ENCODE peak calls at places on chromosomes 3 and 15, in ten cellular contexts. B is cardiac muscle cell, J is psoas muscle, D is sigmoid colon, I is tibial artery, G is GM23338, Q is brain microvascular endothelial cell, P is fibroblast of the aortic adventitia, C is lower lobe of right lung, X is ascending aorta. A is an unnamed sample.

GRCh38 chr3:45241206-45241605 is 15.1 kb upstream of the TMEM158 start:
- DNase-seq in G (no peak), C (no peak), B (no peak), P (no peak), X (no peak), D (no peak), I (no peak), J (no peak), Q (no peak), A (no peak)

GRCh38 chr3:184582583-184582982 is 21.0 kb downstream of the EPHB3 start:
- DNase-seq in G (peak), X (peak), D (peak), J (peak), I (peak), Q (peak), B (peak), C (no peak), P (peak), A (no peak)

GRCh38 chr15:64902863-64903262 is 8.8 kb upstream of the ANKDD1A start:
- DNase-seq in C (no peak), D (no peak), P (no peak), G (no peak), X (no peak), I (no peak), J (no peak), Q (no peak), B (no peak), A (no peak)

GRCh38 chr15:96343529-96344072 is 13.1 kb downstream of the NR2F2 start:
- DNase-seq in I (peak), G (peak), Q (no peak), J (peak), P (no peak), D (no peak), C (no peak), X (peak), B (no peak), A (no peak)

GRCh38 chr3:23159929-23160328 is 43.2 kb upstream of the UBE2E2 start:
- DNase-seq in B (no peak), D (no peak), G (no peak), X (no peak), P (peak), Q (peak), J (no peak), C (no peak), I (no peak), A (no peak)

GRCh38 chr3:62607287-62608029 is 234.1 kb upstream of the FEZF2 start:
- DNase-seq in B (no peak), Q (peak), D (no peak), C (peak), G (peak), J (no peak), P (peak), I (no peak), X (peak), A (no peak)

GRCh38 chr3:189813652-189814245 is 182.6 kb downstream of the TP63 start:
- DNase-seq in Q (no peak), B (no peak), J (peak), P (no peak), I (no peak), X (no peak), C (no peak), G (peak), D (no peak), A (no peak)

GRCh38 chr3:56801597-56802410 is at the start of gene ARHGEF3:
- DNase-seq in B (peak), P (peak), D (peak), G (peak), Q (peak), I (peak), C (peak), J (peak), X (peak), A (peak)

GRCh38 chr15:31083394-31083790 is 18.1 kb downstream of the TRPM1 start:
- DNase-seq in C (peak), X (no peak), D (no peak), I (no peak), P (no peak), B (no peak), J (no peak), Q (no peak), G (no peak), A (no peak)

GRCh38 chr3:111541911-111542483 is at the start of gene CD96:
- DNase-seq in Q (peak), P (no peak), G (no peak), C (no peak), D (no peak), B (no peak), X (peak), J (no peak), I (no peak), A (no peak)

GRCh38 chr3:67076607-67077006 is 78.5 kb downstream of the KBTBD8 start:
- DNase-seq in G (no peak), X (no peak), P (no peak), I (no peak), Q (no peak), C (no peak), D (no peak), B (no peak), J (no peak), A (no peak)

GRCh38 chr15:88708256-88709054 is 69.6 kb downstream of the ISG20 start:
- DNase-seq in J (no peak), P (no peak), B (no peak), I (peak), G (no peak), C (no peak), Q (peak), D (no peak), X (peak), A (no peak)

GRCh38 chr3:113606539-113607218 is 74.3 kb downstream of the SIDT1 start:
- DNase-seq in C (no peak), G (peak), X (no peak), J (no peak), D (no peak), I (no peak), B (no peak), P (no peak), Q (no peak), A (no peak)

GRCh38 chr3:57169872-57170623 is 4.9 kb upstream of the IL17RD start:
- DNase-seq in J (peak), B (peak), D (peak), P (peak), I (peak), G (peak), X (peak), C (peak), Q (peak), A (no peak)

GRCh38 chr3:64054488-64054887 is 31.2 kb upstream of the PSMD6 start:
- DNase-seq in I (no peak), G (no peak), Q (no peak), C (no peak), X (no peak), P (no peak), B (no peak), J (no peak), D (no peak), A (no peak)

GRCh38 chr3:168094580-168094876 is 1.2 kb downstream of the GOLIM4 start:
- DNase-seq in X (no peak), D (no peak), B (peak), C (peak), J (no peak), P (peak), I (no peak), Q (no peak), G (no peak), A (peak)
- TF ChIP-seq CTCF in X (no peak), D (no peak), B (no peak), C (no peak), J (no peak), P (no peak), I (no peak), Q (no peak), G (no peak), A (no peak)

DNA sequence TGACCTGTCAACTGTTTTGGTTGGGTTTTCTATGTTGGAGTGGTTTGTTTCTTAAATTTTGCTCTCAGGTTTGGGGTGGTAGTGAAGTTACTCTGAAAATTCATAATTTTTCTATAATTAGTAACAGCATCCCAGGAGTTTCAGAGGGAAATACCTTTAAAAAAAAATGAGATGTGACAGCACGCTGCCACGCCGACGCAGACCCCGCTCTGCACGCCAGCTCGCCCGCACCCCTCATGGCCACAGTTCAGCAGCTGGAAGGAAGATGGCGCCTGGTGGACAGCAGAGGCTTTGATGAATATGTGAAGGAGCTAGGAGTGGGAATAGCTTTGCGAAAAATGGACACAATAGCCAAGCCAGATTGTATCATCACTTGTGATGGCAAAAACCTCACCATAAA is 34.6 kb downstream of the AKAP13 start:
- DNase-seq in J (no peak), G (no peak), B (no peak), Q (no peak), X (no peak), I (no peak), D (no peak), C (no peak), P (no peak), A (no peak)
- TF ChIP-seq CTCF in J (no peak), G (no peak), B (no peak), Q (no peak), X (no peak), I (no peak), D (no peak), C (no peak), P (no peak), A (no peak)

DNA sequence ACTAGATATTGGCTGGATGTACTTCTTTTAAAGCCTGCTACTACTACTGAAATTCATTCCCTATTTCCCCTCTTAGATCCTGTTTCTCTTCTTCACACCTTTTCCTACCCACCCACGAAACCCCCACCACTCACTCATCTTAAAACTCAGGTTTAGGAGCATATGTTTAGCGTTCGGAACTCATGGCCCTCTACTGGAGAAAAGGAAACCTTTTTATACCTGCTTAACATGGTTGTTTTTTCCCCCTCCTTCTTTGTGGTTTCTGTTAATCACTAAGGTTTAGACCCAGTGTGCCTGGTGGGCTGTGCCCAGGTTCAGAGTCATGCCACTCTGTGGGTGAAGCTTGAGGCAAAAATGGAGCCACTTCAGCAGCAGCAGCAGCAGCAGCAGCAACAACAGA is 2.6 kb downstream of the ARID3B start:
- DNase-seq in B (no peak), P (no peak), X (no peak), J (no peak), I (no peak), Q (no peak), D (no peak), G (peak), C (no peak), A (no peak)
- TF ChIP-seq CTCF in B (peak), P (peak), X (no peak), J (no peak), I (no peak), Q (peak), D (no peak), G (peak), C (no peak), A (peak)

GRCh38 chr3:52432631-52433030 is 12.3 kb downstream of the SEMA3G start:
- DNase-seq in J (no peak), X (no peak), G (no peak), D (peak), I (peak), B (peak), P (no peak), Q (no peak), C (no peak), A (no peak)

GRCh38 chr3:52431459-52432223 is 13.3 kb downstream of the SEMA3G start:
- DNase-seq in I (peak), G (no peak), D (peak), P (no peak), X (no peak), J (no peak), C (no peak), B (no peak), Q (no peak), A (peak)

GRCh38 chr3:52433328-52434060 is 11.4 kb downstream of the SEMA3G start:
- DNase-seq in C (no peak), Q (no peak), B (peak), J (no peak), X (no peak), D (peak), I (peak), P (no peak), G (no peak), A (no peak)

GRCh38 chr3:52430416-52430810 is 14.5 kb downstream of the SEMA3G start:
- DNase-seq in P (no peak), Q (no peak), B (no peak), X (no peak), G (no peak), I (peak), C (no peak), D (peak), J (no peak), A (no peak)

GRCh38 chr3:52432225-52432624 is 12.7 kb downstream of the SEMA3G start:
- DNase-seq in G (no peak), P (no peak), J (no peak), D (peak), X (no peak), B (no peak), I (peak), C (no peak), Q (no peak), A (no peak)
- TF ChIP-seq CTCF in G (no peak), P (no peak), J (no peak), D (no peak), X (no peak), B (no peak), I (no peak), C (no peak), Q (no peak), A (no peak)

GRCh38 chr3:128482857-128483656 is 9.9 kb downstream of the GATA2 start:
- DNase-seq in P (peak), D (no peak), C (peak), X (no peak), I (no peak), G (peak), J (peak), Q (peak), B (no peak), A (peak)
- TF ChIP-seq CTCF in P (peak), D (no peak), C (no peak), X (no peak), I (no peak), G (no peak), J (peak), Q (peak), B (peak), A (peak)

DNA sequence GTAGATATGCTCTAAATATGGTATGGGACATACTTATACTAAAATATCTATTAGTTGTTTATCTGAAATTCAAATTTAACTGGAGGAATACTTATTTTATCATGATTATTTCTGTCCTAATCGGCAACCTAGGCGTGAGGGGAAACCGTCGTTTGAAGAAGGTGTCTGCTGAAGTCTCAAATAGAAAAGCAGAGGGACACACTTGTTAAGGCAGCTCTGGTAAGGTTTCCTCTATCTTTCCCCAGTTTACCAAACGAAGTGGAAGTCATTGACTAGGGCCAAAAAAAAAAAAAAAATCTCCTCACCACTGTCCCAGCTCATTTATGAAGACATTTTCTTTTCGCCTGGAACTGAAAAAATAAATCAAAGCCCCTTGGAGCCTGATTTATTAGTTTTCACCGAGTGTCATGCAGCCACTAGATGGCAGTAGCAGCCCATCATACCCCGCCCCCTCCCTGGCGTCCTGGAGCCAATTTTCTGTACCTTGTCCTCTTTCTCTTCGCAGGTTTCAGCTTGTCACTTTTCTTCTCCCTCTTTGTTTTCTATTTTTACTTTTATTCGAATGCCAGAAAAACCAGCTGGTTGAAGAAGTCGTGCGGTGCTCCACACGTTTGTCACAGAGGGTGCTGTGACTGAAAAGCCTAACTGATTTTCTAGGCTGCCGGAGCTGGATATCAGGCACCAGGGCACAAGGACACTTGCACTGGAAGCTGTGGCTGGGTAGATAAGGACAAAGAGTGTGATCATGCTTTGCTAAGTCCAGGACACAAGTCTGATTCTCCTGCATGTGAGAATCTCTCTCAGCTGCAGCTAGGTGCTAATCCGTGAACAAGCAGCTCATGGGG is 238.7 kb downstream of the ZPLD1 start:
- DNase-seq in P (peak), J (peak), C (peak), G (peak), I (no peak), Q (peak), X (peak), D (peak), B (peak), A (no peak)
- TF ChIP-seq CTCF in P (peak), J (peak), C (peak), G (peak), I (peak), Q (peak), X (peak), D (peak), B (peak), A (peak)

GRCh38 chr15:80512729-80513670 is 108.8 kb downstream of the ARNT2 start:
- DNase-seq in I (no peak), Q (no peak), B (no peak), X (no peak), P (peak), G (peak), J (no peak), D (no peak), C (no peak), A (no peak)
- TF ChIP-seq CTCF in I (peak), Q (peak), B (peak), X (peak), P (no peak), G (peak), J (no peak), D (no peak), C (no peak), A (peak)

GRCh38 chr3:38281895-38282686 is at the start of gene SLC22A14:
- DNase-seq in P (no peak), J (no peak), C (no peak), Q (no peak), X (no peak), G (peak), I (no peak), B (no peak), D (no peak), A (no peak)
- TF ChIP-seq CTCF in P (no peak), J (no peak), C (no peak), Q (peak), X (no peak), G (peak), I (no peak), B (peak), D (no peak), A (peak)

GRCh38 chr15:59528429-59528828 is 83.2 kb upstream of the GCNT3 start:
- DNase-seq in P (no peak), Q (no peak), G (no peak), I (no peak), C (no peak), X (no peak), D (peak), B (no peak), J (no peak), A (no peak)

GRCh38 chr15:59536553-59536952 is 75.0 kb upstream of the GCNT3 start:
- DNase-seq in P (no peak), G (no peak), X (no peak), Q (no peak), J (no peak), I (no peak), C (no peak), D (peak), B (no peak), A (no peak)

GRCh38 chr15:59528965-59529402 is 82.6 kb upstream of the GCNT3 start:
- DNase-seq in Q (peak), G (peak), X (peak), J (peak), C (peak), B (peak), D (peak), I (peak), P (peak), A (no peak)

GRCh38 chr15:59531066-59531465 is 80.5 kb upstream of the GCNT3 start:
- DNase-seq in X (no peak), B (no peak), J (no peak), Q (no peak), I (no peak), D (peak), C (no peak), P (no peak), G (no peak), A (no peak)

GRCh38 chr15:59532770-59533379 is 78.7 kb upstream of the GCNT3 start:
- DNase-seq in D (peak), J (no peak), B (peak), P (peak), G (peak), Q (peak), C (no peak), I (no peak), X (no peak), A (no peak)
- TF ChIP-seq CTCF in D (peak), J (peak), B (peak), P (peak), G (peak), Q (peak), C (peak), I (peak), X (peak), A (peak)